ENCODE peak calls at places on chromosomes 13 and 19, in five cellular contexts. U is psoas muscle; D is cardiac muscle cell; F is testis; A is CD4-positive, alpha-beta T cell. L is an unnamed sample.
A peak's percentile ranks its signal among the peaks of the same experiment; 100 is the strongest.

GRCh38 chr19:38252935-38253691 is 3.1 kb downstream of the PPP1R14A start:
- DNase-seq in F (no peak), U (no peak), D (no peak), A (no peak), L (no peak)

GRCh38 chr13:47610687-47611086 is 390.4 kb downstream of the SUCLA2 start:
- DNase-seq in D (no peak), A (no peak), F (no peak), U (no peak), L (no peak)

GRCh38 chr13:99086869-99087129 is 108.9 kb upstream of the DOCK9 start:
- DNase-seq in F (no peak), U (no peak), A (peak; percentile 32), D (no peak), L (no peak)

GRCh38 chr13:49305824-49306425 is 58.2 kb downstream of the CDADC1 start:
- DNase-seq in D (no peak), U (no peak), A (no peak), F (no peak), L (no peak)

GRCh38 chr19:58395220-58395978 is at the start of gene RNF225:
- DNase-seq in U (no peak), A (no peak), D (no peak), F (no peak), L (no peak)

GRCh38 chr19:4062576-4063368 is 3.9 kb downstream of the ZBTB7A start:
- DNase-seq in D (no peak), U (peak; percentile 31), A (no peak), F (no peak), L (no peak)

GRCh38 chr19:20912973-20913372 is 10.1 kb upstream of the ZNF85 start:
- DNase-seq in F (no peak), D (no peak), U (no peak), A (no peak), L (no peak)

GRCh38 chr13:84737671-84738070 is 855.4 kb upstream of the SLITRK1 start:
- DNase-seq in F (no peak), U (no peak), A (no peak), D (no peak), L (no peak)

GRCh38 chr19:19386373-19386869 is 19.1 kb upstream of the GATAD2A start:
- DNase-seq in U (no peak), F (no peak), D (no peak), A (peak; percentile 21), L (no peak)

GRCh38 chr19:45668342-45668871 is 386 bp downstream of the GIPR start:
- DNase-seq in F (no peak), D (no peak), U (no peak), A (no peak), L (no peak)
- H3K27me3 ChIP-seq in F (peaks cover 5% of the 10 kb centered on the region), D (no peaks in the 10 kb centered on the region), U (peaks cover 24% of the 10 kb centered on the region), A (peaks cover 9% of the 10 kb centered on the region), L (no peaks in the 10 kb centered on the region)

GRCh38 chr19:7729831-7730285 is 2.1 kb downstream of the CLEC4G start:
- DNase-seq in A (no peak), U (no peak), D (no peak), F (no peak), L (no peak)
- H3K27me3 ChIP-seq in A (peaks cover 44% of the 10 kb centered on the region), U (peaks cover 19% of the 10 kb centered on the region), D (peaks cover 88% of the 10 kb centered on the region), F (no peaks in the 10 kb centered on the region), L (peaks cover 30% of the 10 kb centered on the region)

DNA sequence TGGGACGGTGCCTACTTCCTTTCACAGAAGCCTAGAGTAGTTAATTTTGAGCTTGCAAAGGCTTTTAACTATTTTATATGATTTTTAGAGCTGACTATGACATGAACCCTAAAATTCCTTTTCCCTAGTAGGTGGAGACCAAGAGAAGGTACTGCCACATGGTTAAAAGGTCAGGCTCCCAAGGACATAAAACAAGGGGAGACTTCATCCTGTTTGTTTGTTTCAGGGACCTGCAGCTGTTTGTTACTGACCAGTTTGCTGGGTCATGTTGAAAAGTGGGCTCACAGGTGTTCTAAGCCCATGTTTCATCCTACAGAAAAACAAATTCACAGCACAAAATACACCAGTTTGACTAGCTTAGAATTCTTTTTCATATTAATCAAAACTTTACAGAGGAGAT is 3.9 kb upstream of the ZNF460 start:
- DNase-seq in U (no peak), F (no peak), D (no peak), A (no peak), L (no peak)
- H3K27me3 ChIP-seq in U (no peaks in the 10 kb centered on the region), F (no peaks in the 10 kb centered on the region), D (no peaks in the 10 kb centered on the region), A (no peaks in the 10 kb centered on the region), L (no peaks in the 10 kb centered on the region)

DNA sequence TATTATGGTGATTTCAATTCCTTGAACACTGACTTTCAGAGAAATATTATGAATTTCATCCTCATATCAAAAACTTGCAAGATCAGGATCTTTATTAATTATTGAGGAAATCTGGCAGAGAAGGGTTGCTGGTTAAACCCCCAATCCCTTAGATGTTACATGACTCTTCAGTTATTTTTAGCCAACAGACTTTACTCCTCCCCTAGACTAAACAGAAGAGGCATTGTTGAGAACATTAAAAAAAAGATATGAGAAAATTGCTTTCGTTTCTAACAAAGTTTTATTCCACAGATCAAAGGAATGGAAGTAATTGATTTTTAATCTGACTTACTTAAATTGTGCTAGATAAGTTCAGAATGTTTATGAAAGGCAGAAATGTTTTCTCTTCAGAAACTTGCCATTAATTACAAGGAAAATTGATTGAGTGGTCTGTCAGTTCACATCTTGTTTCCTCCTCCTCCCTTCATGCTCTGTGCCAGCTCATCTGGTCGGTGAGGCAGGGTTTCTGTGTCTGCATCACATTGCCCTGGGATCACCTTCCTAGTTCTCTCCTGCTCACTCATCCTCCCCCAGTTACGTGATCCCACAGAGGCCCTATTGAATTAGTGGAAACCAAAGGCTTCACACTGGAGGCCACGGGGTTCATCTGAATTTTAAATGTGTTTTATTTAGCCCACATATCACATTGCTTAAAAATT is 378.6 kb downstream of the LMO7 start:
- DNase-seq in U (no peak), F (peak; percentile 82), A (no peak), D (peak; percentile 37), L (no peak)
- H3K27me3 ChIP-seq in U (no peaks in the 10 kb centered on the region), F (no peaks in the 10 kb centered on the region), A (no peaks in the 10 kb centered on the region), D (no peaks in the 10 kb centered on the region), L (peaks cover 6% of the 10 kb centered on the region)

DNA sequence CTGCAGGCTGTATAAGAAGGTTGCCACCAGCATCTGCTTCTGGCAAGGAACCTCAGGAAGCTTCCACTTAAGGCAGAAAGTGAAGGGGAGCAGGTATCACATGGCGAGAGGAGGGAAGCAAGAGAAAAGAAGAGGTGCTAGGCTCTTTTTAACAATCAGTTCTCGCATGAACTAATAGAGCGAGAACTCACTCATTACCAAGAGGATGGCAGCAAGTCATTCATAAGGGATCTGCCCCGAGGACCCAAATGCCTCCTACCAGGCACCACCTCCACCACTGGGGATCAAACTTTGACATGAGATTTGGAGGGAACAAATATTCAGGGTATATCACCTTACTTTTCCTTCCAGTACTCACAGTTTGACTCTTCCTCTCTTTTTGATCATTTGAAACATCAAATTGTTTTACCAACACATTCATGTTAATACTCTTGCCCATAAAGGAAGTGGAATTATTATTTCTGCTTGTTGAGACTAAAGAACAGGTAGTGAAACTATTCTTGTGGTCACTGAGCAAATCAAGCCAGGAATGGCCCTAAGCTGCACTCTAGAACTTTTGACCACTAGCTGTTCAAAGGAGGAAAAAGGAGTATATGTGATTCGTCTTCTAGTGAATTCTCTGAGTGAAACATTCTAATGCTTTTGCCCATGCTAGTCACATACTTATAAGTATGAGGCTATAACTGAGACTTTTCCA is 45.0 kb downstream of the LACC1 start:
- DNase-seq in A (no peak), F (no peak), U (no peak), D (no peak), L (no peak)
- H3K27me3 ChIP-seq in A (peaks cover 3% of the 10 kb centered on the region), F (no peaks in the 10 kb centered on the region), U (no peaks in the 10 kb centered on the region), D (no peaks in the 10 kb centered on the region), L (no peaks in the 10 kb centered on the region)

DNA sequence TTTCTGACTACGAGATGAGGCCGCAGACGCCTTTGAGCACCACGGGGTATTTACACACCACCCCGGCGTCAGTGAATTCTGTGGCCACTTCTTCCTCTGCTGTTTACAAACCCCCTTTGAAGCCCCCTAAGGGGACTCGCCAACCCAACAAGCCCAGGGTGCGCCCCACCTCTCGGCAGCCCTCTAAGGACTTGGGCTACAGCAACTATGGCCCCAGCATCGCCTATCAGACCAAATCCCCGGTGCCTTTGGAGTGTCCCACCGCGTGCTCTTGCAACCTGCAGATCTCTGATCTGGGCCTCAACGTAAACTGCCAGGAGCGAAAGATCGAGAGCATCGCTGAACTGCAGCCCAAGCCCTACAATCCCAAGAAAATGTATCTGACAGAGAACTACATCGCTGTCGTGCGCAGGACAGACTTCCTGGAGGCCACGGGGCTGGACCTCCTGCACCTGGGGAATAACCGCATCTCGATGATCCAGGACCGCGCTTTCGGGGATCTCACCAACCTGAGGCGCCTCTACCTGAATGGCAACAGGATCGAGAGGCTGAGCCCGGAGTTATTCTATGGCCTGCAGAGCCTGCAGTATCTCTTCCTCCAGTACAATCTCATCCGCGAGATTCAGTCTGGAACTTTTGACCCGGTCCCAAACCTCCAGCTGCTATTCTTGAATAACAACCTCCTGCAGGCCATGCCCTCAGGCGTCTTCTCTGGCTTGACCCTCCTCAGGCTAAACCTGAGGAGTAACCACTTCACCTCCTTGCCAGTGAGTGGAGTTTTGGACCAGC is 5.3 kb downstream of the SLITRK5 start:
- DNase-seq in F (no peak), D (no peak), U (no peak), A (no peak), L (no peak)
- H3K27me3 ChIP-seq in F (no peaks in the 10 kb centered on the region), D (peaks cover 92% of the 10 kb centered on the region), U (peaks cover 26% of the 10 kb centered on the region), A (peaks cover 61% of the 10 kb centered on the region), L (no peaks in the 10 kb centered on the region)

DNA sequence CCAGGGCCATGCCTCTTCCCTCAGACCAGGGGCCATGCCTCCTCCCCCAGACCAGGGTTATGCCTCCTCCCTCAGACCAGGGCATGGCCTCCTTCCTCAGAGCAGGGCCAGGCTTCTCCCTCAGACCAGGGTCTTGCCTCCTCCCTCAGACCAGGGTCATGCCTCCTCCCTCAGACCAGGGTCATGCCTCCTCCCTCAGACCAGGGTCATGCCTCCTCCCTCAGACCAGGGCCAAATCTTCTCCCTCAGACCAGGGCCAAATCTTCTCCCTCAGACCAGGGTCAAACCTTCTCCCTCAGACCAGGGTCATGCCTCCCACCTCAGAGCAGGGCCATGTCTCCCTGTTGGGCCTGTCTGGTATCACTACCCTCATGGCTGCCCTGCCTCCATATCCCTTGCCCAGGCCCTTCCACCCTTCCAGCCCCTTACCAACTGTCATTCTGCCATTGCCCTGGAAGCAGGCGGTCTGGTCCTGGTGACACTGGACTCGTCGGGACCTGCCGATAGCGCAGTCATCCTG is 4.2 kb downstream of the LYPD5 start:
- DNase-seq in U (no peak), A (no peak), D (no peak), F (no peak), L (no peak)
- H3K27me3 ChIP-seq in U (peaks cover 23% of the 10 kb centered on the region), A (peaks cover 3% of the 10 kb centered on the region), D (peaks cover 65% of the 10 kb centered on the region), F (no peaks in the 10 kb centered on the region), L (peaks cover 3% of the 10 kb centered on the region)

DNA sequence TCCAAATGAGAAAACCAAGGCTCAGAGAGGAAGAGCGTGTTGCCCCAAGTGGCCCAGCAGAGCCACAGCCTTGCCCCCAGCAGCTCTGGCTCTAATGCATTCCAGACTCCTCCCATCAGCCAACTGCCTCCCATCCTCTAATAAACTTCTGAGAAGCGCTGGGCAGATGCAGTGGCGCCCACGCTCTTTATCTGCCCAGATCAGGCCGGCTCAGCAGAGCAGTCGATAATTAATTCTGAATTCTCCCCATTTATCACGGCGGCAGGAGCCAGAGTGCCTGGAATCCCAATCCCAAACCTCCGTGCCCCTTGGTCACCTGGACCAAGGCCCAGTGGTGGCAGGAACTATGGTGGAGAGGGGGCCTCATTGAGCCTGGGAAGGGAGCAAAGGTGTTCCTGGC is 13.9 kb downstream of the TINCR start:
- DNase-seq in A (no peak), F (no peak), D (no peak), U (no peak), L (no peak)
- H3K27me3 ChIP-seq in A (no peaks in the 10 kb centered on the region), F (no peaks in the 10 kb centered on the region), D (no peaks in the 10 kb centered on the region), U (peaks cover 2% of the 10 kb centered on the region), L (no peaks in the 10 kb centered on the region)

GRCh38 chr19:44753932-44754742 is 5.6 kb downstream of the BCL3 start:
- DNase-seq in U (peak; percentile 96), D (peak; percentile 96), A (peak; percentile 43), F (peak; percentile 92), L (peak; percentile 68)
- H3K27me3 ChIP-seq in U (no peaks in the 10 kb centered on the region), D (peaks cover 3% of the 10 kb centered on the region), A (no peaks in the 10 kb centered on the region), F (no peaks in the 10 kb centered on the region), L (no peaks in the 10 kb centered on the region)